ENCODE peak calls at places on chromosomes 1 and 21, in six cellular contexts. F is CD8-positive, alpha-beta T cell; V is A549; X is BE2C; A is CD8-positive, alpha-beta memory T cell; G is suprapubic skin. K is an unnamed sample. For H3K4me1, the result is how much of the 10 kb centered on the place peaks cover.

GRCh38 chr1:195071461-195071860 is 1536.8 kb downstream of the KCNT2 start:
- DNase-seq in X (no peak), F (no peak), V (no peak), G (no peak), A (no peak), K (no peak)

GRCh38 chr21:41175080-41175479 is 7.1 kb downstream of the BACE2 start:
- DNase-seq in X (no peak), A (no peak), G (no peak), V (no peak), F (no peak), K (no peak)

GRCh38 chr21:39003982-39004775 is 179.1 kb downstream of the PSMG1 start:
- DNase-seq in G (no peak), X (no peak), F (no peak), V (no peak), A (no peak), K (no peak)

GRCh38 chr1:42179275-42179674 is 14.7 kb upstream of the GUCA2A start:
- DNase-seq in X (no peak), V (no peak), A (no peak), G (no peak), F (no peak), K (no peak)

GRCh38 chr1:20426923-20427322 is 59.1 kb downstream of the CAMK2N1 start:
- DNase-seq in V (peak), X (no peak), G (peak), A (no peak), F (no peak), K (no peak)

GRCh38 chr1:53835491-53835890 is 2.6 kb downstream of the NDC1 start:
- DNase-seq in F (no peak), G (no peak), A (no peak), X (no peak), V (no peak), K (no peak)

GRCh38 chr21:36471254-36471723 is 8.6 kb downstream of the CLDN14 start:
- DNase-seq in G (no peak), V (peak), A (no peak), X (no peak), F (no peak), K (no peak)

GRCh38 chr21:38968887-38969543 is 163.3 kb downstream of the ETS2 start:
- DNase-seq in V (no peak), A (no peak), X (no peak), G (no peak), F (no peak), K (no peak)

GRCh38 chr1:37318490-37318889 is 155.9 kb upstream of the ZC3H12A start:
- DNase-seq in V (no peak), G (no peak), X (no peak), F (no peak), A (no peak), K (no peak)

GRCh38 chr1:4485398-4485797 is 169.0 kb upstream of the AJAP1 start:
- DNase-seq in F (no peak), G (no peak), A (no peak), V (no peak), X (no peak), K (no peak)

GRCh38 chr1:189021577-189021976 is 1456.1 kb downstream of the BRINP3 start:
- DNase-seq in A (no peak), V (no peak), F (no peak), X (no peak), G (no peak), K (no peak)

GRCh38 chr1:224408294-224408590 is 26.4 kb downstream of the WDR26 start:
- DNase-seq in A (no peak), G (no peak), X (no peak), V (no peak), F (no peak), K (no peak)

DNA sequence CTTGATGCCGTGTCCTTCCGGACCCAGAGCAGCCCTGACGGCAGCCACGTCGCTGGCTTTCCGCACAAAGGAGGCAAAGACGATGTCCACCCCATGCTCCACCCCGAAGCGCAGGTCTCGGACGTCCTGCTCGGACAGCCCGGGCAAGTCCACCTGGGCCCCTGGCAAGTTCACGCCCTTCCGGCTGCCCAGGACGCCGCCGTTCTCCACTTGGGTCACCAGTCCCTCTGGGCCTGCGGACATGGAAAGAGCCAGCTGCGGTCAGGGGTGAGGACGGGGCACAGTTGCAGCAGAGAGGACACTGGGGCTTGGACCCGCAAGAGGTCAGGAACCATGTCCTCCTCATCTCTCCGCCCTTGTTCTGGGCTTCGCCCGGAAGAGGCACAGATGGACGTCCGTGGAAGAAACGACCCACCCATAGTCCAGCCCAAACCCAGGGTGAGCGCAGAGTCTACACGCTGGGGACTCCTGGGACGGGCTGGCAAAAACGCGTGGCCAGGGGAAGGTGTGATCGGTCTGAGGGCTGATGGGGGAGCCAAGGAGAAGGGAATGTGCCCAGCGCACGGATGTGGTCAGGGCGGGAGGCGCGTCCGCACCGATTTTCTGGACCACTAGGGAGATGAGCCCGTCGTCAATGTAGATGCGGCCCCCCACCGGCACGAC is 6.6 kb downstream of the PKLR start:
- DNase-seq in F (no peak), V (no peak), A (no peak), X (no peak), G (no peak), K (no peak)
- H3K4me1 ChIP-seq in F (under half), V (under half), A (under half), X (under half), G (under half), K (under half)

DNA sequence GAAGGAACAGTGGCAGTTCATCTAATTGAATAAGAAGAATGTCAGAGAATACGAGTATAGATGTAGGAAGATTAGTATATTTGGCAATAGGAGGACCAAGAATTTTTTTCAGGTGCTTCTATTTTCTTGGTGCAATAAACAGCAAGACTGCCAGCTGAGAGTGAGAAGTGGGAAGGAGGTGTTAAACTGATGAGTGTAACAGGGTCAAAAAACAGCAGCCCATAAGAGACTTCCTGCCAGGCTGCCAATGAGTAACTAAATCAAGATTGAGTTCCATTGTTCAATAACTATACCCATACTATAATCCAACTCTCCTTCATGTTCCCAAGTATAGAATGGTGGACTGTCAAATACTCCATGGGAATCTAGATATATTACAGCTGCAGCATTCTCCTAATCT is 28.7 kb downstream of the LYST start:
- DNase-seq in F (no peak), V (no peak), X (no peak), G (no peak), A (no peak), K (no peak)
- H3K4me1 ChIP-seq in F (under half), V (under half), X (under half), G (under half), A (under half), K (under half)

GRCh38 chr1:167191958-167192357 is 28.7 kb upstream of the POU2F1 start:
- DNase-seq in V (no peak), X (no peak), A (no peak), F (no peak), G (no peak), K (no peak)
- H3K4me1 ChIP-seq in V (under half), X (under half), A (under half), F (under half), G (under half), K (under half)

GRCh38 chr1:203320546-203321272 is 15.4 kb downstream of the BTG2 start:
- DNase-seq in G (no peak), V (no peak), X (no peak), F (peak), A (peak), K (peak)
- H3K4me1 ChIP-seq in G (half or more), V (under half), X (half or more), F (half or more), A (half or more), K (half or more)

DNA sequence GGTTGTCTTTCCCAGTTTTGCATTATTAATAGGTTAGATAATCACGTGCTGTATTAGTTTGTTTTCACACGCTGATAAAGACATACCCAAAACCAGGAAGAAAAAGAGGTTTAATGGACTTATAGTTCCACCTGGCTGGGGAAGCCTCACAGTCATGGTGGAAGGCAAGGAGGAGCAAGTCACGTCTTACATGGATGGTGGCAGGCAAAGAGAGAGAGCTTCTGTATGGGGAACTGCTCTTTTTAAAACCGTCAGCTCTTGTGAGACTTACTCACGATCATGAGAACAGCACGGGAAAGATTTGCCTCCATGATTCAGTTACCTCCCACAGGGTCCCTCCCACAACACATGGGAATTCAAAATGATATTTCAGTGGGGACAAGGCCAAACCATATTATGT is 2.3 kb upstream of the VCAM1 start:
- DNase-seq in X (no peak), A (no peak), G (no peak), V (no peak), F (no peak), K (no peak)
- H3K4me1 ChIP-seq in X (under half), A (under half), G (under half), V (under half), F (under half), K (under half)

DNA sequence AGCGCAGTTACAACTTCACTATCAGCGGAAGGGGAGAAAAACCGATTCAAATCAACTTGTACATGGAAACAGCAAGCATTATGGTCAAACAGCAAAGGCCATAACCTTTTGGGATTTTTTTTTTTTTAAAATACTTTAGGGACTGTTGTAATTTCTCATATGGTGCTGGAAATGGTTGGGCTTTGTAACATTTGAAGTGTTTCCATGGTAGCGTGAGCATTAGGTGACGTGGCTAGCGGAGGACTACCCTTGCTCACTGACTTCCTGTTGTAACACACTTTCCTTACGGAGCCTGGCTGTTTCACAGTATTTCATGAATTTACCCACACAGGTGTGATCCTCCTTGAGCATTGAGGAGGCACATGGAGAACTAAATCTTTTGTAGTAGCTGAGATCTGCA is 269.5 kb downstream of the TM2D1 start:
- DNase-seq in V (no peak), F (no peak), A (no peak), G (no peak), X (no peak), K (no peak)
- H3K4me1 ChIP-seq in V (under half), F (under half), A (under half), G (under half), X (under half), K (under half)